ENCODE peak calls at places on chromosome 4, in nine cellular contexts. W is heart left ventricle, O is progenitor cell of endocrine pancreas, D is Peyer's patch, Q is GM20000, G is fibroblast of lung, U is Calu3, F is foreskin fibroblast, H is mammary epithelial cell. K is an unnamed sample.

GRCh38 chr4:80459918-80460473 is 124.5 kb downstream of the CFAP299 start:
- DNase-seq in W (no peak), O (no peak), D (no peak), Q (no peak), G (no peak), U (no peak), F (no peak), H (no peak), K (no peak)

GRCh38 chr4:118033148-118034060 is 882 bp upstream of the NDST3 start:
- DNase-seq in W (no peak), O (peak; percentile 40), D (peak; percentile 57), Q (peak; percentile 26), G (peak; percentile 62), U (peak; percentile 66), F (peak; percentile 30), H (peak; percentile 38), K (no peak)

GRCh38 chr4:98873059-98873458 is 55.9 kb downstream of the EIF4E start:
- DNase-seq in W (no peak), O (no peak), D (no peak), Q (no peak), G (peak; percentile 63), U (no peak), F (peak; percentile 14), H (peak; percentile 41), K (peak; percentile 20)

GRCh38 chr4:187504974-187505797 is 490.4 kb upstream of the ZFP42 start:
- DNase-seq in W (no peak), O (no peak), D (no peak), Q (no peak), G (no peak), U (no peak), F (no peak), H (no peak), K (no peak)

GRCh38 chr4:6198768-6199343 is 1.5 kb downstream of the JAKMIP1 start:
- DNase-seq in W (no peak), O (no peak), D (no peak), Q (no peak), G (peak; percentile 11), U (no peak), F (no peak), H (peak; percentile 5), K (no peak)

GRCh38 chr4:47824844-47825243 is 13.0 kb downstream of the CORIN start:
- DNase-seq in W (peak; percentile 46), O (no peak), D (no peak), Q (no peak), G (no peak), U (no peak), F (no peak), H (no peak), K (no peak)

GRCh38 chr4:75705198-75705712 is 19.1 kb upstream of the USO1 start:
- DNase-seq in W (no peak), O (no peak), D (no peak), Q (no peak), G (no peak), U (no peak), F (no peak), H (no peak), K (no peak)

GRCh38 chr4:81509822-81510221 is 38.1 kb upstream of the RASGEF1B start:
- DNase-seq in W (no peak), O (no peak), D (no peak), Q (no peak), G (no peak), U (no peak), F (no peak), H (no peak), K (no peak)

GRCh38 chr4:120765271-120765985 is 157.1 kb downstream of the PRDM5 start:
- DNase-seq in W (no peak), O (no peak), D (no peak), Q (no peak), G (no peak), U (no peak), F (no peak), H (no peak), K (no peak)

GRCh38 chr4:178174756-178175155 is 732.5 kb upstream of the AGA start:
- DNase-seq in W (no peak), O (no peak), D (no peak), Q (no peak), G (no peak), U (no peak), F (no peak), H (no peak), K (no peak)

GRCh38 chr4:121800638-121800960 is 524 bp upstream of the EXOSC9 start:
- DNase-seq in W (no peak), O (no peak), D (no peak), Q (no peak), G (no peak), U (no peak), F (no peak), H (no peak), K (no peak)

GRCh38 chr4:54403700-54404453 is 174.8 kb downstream of the PDGFRA start:
- DNase-seq in W (no peak), O (no peak), D (no peak), Q (no peak), G (no peak), U (no peak), F (no peak), H (no peak), K (no peak)

GRCh38 chr4:139808381-139809206 is 143.0 kb downstream of the MGST2 start:
- DNase-seq in W (no peak), O (no peak), D (no peak), Q (no peak), G (peak; percentile 41), U (no peak), F (no peak), H (no peak), K (no peak)

GRCh38 chr4:25160714-25161598 is 707 bp upstream of the SEPSECS start:
- DNase-seq in W (no peak), O (no peak), D (no peak), Q (no peak), G (peak; percentile 40), U (no peak), F (no peak), H (peak; percentile 1), K (no peak)

GRCh38 chr4:48739560-48740019 is 40.5 kb downstream of the FRYL start:
- DNase-seq in W (no peak), O (no peak), D (no peak), Q (no peak), G (no peak), U (no peak), F (no peak), H (no peak), K (no peak)

GRCh38 chr4:169152899-169153298 is 117.9 kb downstream of the SH3RF1 start:
- DNase-seq in W (no peak), O (no peak), D (no peak), Q (no peak), G (no peak), U (no peak), F (no peak), H (no peak), K (no peak)

DNA sequence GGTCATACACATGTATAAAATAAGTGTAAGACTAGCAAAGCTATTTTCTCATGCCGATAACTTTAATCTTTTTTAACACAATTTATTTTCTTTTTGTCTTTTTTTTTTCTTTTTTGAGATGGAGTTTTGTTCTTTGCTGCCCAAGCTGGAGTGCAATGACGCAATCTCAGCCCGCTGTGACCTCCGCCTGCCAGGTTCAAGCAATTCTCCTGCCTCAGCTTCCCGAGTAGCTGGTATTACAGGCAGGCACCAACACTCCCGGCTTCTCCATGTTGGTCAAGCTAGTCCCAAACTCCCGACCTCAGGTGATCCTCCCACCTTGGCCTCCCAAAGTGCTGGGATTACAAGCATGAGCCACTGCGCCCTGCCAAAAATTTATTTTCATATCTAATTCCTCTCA is 164.2 kb upstream of the SLIT2 start:
- DNase-seq in W (no peak), O (no peak), D (no peak), Q (no peak), G (no peak), U (no peak), F (no peak), H (no peak), K (no peak)
- TF ChIP-seq CTCF in W (no peak), O (no peak), D (no peak), Q (no peak), G (no peak), U (no peak), F (no peak), H (no peak), K (no peak)

GRCh38 chr4:116183241-116183640 is 902.1 kb downstream of the TRAM1L1 start:
- DNase-seq in W (no peak), O (no peak), D (no peak), Q (no peak), G (no peak), U (no peak), F (no peak), H (no peak), K (no peak)

GRCh38 chr4:116180056-116180690 is 905.2 kb downstream of the TRAM1L1 start:
- DNase-seq in W (no peak), O (no peak), D (no peak), Q (peak; percentile 8), G (no peak), U (peak; percentile 2), F (no peak), H (peak; percentile 4), K (no peak)
- TF ChIP-seq CTCF in W (no peak), O (peak; percentile 57), D (no peak), Q (peak; percentile 45), G (no peak), U (peak; percentile 22), F (no peak), H (peak; percentile 55), K (no peak)

DNA sequence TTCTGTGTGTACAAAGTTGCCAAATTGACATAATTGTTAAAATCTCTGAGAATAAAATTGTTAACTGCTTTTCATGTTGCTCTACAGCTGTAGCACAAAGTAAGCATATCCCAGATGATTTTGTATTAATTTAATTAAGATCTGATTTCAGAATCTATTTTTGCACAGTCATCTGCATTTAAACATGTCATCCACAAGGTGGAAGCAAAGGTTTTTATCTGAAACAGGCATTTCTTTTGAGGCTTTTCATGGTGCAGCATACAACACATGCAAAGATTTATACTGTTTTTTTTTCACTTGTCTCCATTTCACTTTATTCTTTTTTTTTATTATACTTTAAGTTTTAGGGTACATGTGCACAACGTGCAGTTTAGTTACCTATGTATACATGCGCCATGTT is 51.2 kb downstream of the GC start:
- DNase-seq in W (no peak), O (no peak), D (no peak), Q (peak; percentile 11), G (peak; percentile 45), U (no peak), F (no peak), H (peak; percentile 11), K (no peak)
- TF ChIP-seq CTCF in W (no peak), O (peak; percentile 71), D (no peak), Q (peak; percentile 6), G (peak; percentile 40), U (peak; percentile 24), F (peak; percentile 37), H (peak; percentile 57), K (peak; percentile 46)

GRCh38 chr4:21884615-21885014 is 64.0 kb downstream of the KCNIP4 start:
- DNase-seq in W (no peak), O (no peak), D (no peak), Q (no peak), G (no peak), U (no peak), F (no peak), H (no peak), K (no peak)

GRCh38 chr4:21882050-21882839 is 66.3 kb downstream of the KCNIP4 start:
- DNase-seq in W (no peak), O (no peak), D (no peak), Q (no peak), G (peak; percentile 71), U (no peak), F (peak; percentile 29), H (peak; percentile 64), K (no peak)

DNA sequence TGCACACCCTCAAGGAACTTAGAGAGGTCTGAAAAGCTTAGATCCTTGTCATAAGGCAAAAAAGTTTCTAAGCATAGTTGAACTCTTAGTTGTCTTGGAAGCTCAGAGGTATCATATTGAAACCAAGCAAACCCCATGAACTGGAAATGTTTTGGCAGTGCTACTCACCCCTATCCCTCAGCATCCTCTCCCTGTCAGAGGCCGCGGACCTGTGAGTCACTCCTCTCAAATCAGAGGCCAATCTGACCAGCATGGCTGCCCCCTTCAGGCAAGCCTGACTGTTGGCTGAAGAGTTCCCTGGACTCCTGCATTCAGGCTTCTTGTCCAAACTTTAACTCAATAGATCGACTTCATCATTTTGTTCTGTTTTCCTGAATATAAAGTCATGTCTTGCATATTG is 69.4 kb downstream of the KCNIP4 start:
- DNase-seq in W (no peak), O (no peak), D (no peak), Q (no peak), G (peak; percentile 55), U (peak; percentile 7), F (peak; percentile 51), H (no peak), K (no peak)
- TF ChIP-seq CTCF in W (no peak), O (no peak), D (no peak), Q (no peak), G (no peak), U (no peak), F (no peak), H (peak; percentile 2), K (peak; percentile 31)